ENCODE peak calls at places on chromosomes 7 and 10, in seven cellular contexts. L is transverse colon, F is spleen, S is HCT116, O is stomach, T is GM12892, V is vagina. Z is an unnamed sample.

GRCh38 chr10:71467569-71468362 is 71.0 kb downstream of the CDH23 start:
- DNase-seq in L (no peak), F (no peak), S (no peak), O (no peak), T (no peak), V (no peak), Z (no peak)

GRCh38 chr10:89207801-89208551 is 859 bp upstream of the CH25H start:
- DNase-seq in L (peak), F (peak), S (no peak), O (no peak), T (peak), V (no peak), Z (no peak)

GRCh38 chr10:3850999-3851937 is 66.3 kb upstream of the KLF6 start:
- DNase-seq in L (no peak), F (no peak), S (peak), O (no peak), T (no peak), V (no peak), Z (peak)

GRCh38 chr10:114518401-114519305 is 114.4 kb upstream of the AFAP1L2 start:
- DNase-seq in L (no peak), F (no peak), S (no peak), O (no peak), T (no peak), V (no peak), Z (no peak)

GRCh38 chr7:37297546-37297945 is 151.1 kb downstream of the ELMO1 start:
- DNase-seq in L (no peak), F (no peak), S (no peak), O (no peak), T (no peak), V (no peak), Z (no peak)

GRCh38 chr10:70060389-70060788 is 7.7 kb downstream of the MACROH2A2 start:
- DNase-seq in L (no peak), F (no peak), S (no peak), O (no peak), T (no peak), V (no peak), Z (no peak)

GRCh38 chr10:97861351-97861750 is 11.7 kb downstream of the GOLGA7B start:
- DNase-seq in L (no peak), F (peak), S (no peak), O (no peak), T (no peak), V (no peak), Z (no peak)

GRCh38 chr7:74657692-74658170 is at the start of gene GTF2I:
- DNase-seq in L (no peak), F (peak), S (no peak), O (peak), T (no peak), V (no peak), Z (peak)

GRCh38 chr7:140479062-140479738 is at the start of gene MKRN1:
- DNase-seq in L (peak), F (peak), S (peak), O (peak), T (peak), V (no peak), Z (peak)
- TF ChIP-seq POLR2A in L (peak), F (no peak), S (no peak), O (peak), T (peak), V (no peak), Z (peak)

GRCh38 chr10:5404188-5405041 is at the start of gene TUBAL3:
- DNase-seq in L (peak), F (no peak), S (no peak), O (no peak), T (no peak), V (no peak), Z (no peak)
- TF ChIP-seq POLR2AphosphoS5 in L (peak), F (no peak), S (peak), O (no peak), T (no peak), V (no peak), Z (no peak)

DNA sequence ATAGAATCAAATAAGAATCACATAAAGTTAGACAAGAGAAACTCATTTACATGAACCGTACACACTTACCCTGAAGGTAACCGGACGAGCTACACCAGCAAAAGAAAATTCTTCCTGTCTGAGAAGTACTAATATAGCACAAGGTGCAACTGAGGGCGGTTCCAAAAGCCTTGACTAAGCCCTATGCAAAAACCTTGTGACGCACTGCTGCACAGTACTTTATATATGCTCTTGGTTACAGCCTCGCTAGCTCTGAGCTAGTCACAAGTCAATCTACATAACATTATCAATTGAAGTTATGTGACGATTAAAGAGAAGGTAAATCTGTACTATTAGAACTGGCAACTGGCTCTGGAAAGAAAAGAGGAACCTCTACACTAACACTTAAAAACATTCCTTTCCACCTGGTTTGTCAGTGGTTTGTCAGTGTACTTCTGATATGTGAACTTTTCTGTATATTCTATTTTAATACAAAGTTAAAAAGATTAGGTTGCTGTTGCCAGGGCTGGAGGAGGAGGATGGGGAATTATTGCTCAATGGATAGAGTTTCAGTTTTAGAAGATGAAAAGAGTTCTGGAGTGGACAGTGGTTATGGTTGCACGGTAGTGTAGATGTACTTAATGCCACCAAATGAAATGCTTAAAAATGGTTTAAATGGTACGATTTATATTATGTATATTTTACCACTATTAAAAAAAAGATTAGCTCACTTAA is 21.6 kb downstream of the NT5C3A start:
- DNase-seq in L (peak), F (no peak), S (no peak), O (peak), T (peak), V (no peak), Z (no peak)
- TF ChIP-seq POLR2A in L (peak), F (no peak), S (no peak), O (peak), T (peak), V (no peak), Z (no peak)

GRCh38 chr10:113326160-113327111 is 226.4 kb upstream of the HABP2 start:
- DNase-seq in L (peak), F (no peak), S (peak), O (no peak), T (peak), V (no peak), Z (no peak)
- TF ChIP-seq POLR2AphosphoS5 in L (peak), F (no peak), S (peak), O (peak), T (no peak), V (peak), Z (no peak)

DNA sequence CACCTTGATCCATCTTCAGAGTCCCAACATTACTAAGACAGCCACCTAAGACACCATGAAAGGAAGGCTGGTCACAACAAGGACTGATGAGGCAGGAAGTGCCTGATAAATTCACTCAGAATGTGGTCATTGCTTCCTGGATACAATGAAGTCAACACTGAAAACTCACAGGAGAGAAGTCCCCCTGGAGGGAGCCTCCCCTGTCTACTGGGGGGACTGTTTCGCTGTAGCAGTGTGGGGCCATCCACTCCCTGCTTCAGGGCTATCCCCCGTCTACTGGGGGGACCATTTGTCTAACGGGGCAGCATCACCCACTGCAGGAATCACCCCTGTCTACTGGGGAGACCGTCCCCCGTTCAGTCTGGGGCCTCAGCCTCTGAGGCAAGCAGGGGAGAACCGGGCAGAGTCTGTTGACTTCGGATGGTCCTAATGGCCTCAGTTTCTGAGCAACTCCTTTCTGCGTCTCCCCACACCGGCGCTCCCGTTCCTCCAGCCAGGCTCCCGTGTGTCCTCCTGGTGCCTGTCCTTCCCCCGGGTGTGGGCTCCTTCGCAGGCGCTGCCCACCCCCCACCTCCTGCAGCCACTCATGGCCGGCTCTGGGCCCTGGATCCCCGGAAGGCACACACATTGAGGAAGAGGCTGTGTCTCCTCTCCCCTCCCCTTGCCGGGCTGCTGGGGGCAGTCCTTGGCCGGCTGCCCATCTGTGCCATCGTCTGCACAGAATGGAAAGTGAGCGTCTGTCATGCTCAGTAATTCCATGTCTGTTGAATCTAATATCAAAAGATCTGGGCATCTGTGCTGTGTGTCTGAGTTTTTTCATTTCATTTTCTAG is 59.9 kb upstream of the DNAJB6 start:
- DNase-seq in L (no peak), F (peak), S (no peak), O (no peak), T (no peak), V (no peak), Z (no peak)
- TF ChIP-seq POLR2A in L (no peak), F (no peak), S (no peak), O (no peak), T (no peak), V (no peak), Z (no peak)

GRCh38 chr10:48606530-48607355 is 1.9 kb upstream of the ARHGAP22 start:
- DNase-seq in L (peak), F (no peak), S (no peak), O (no peak), T (no peak), V (peak), Z (no peak)
- TF ChIP-seq POLR2AphosphoS5 in L (no peak), F (no peak), S (no peak), O (peak), T (no peak), V (no peak), Z (no peak)

GRCh38 chr10:45675388-45675787 is 2.8 kb upstream of the ZFAND4 start:
- DNase-seq in L (no peak), F (no peak), S (no peak), O (no peak), T (no peak), V (no peak), Z (no peak)

GRCh38 chr10:45673074-45673628 is 579 bp upstream of the ZFAND4 start:
- DNase-seq in L (peak), F (peak), S (no peak), O (no peak), T (no peak), V (no peak), Z (no peak)

GRCh38 chr10:45672201-45673073 is at the start of gene ZFAND4:
- DNase-seq in L (peak), F (peak), S (peak), O (peak), T (peak), V (no peak), Z (peak)
- TF ChIP-seq POLR2A in L (peak), F (peak), S (peak), O (no peak), T (peak), V (no peak), Z (no peak)

GRCh38 chr7:73557397-73558257 is at the start of gene BCL7B:
- DNase-seq in L (peak), F (peak), S (peak), O (peak), T (peak), V (no peak), Z (peak)

GRCh38 chr7:73557108-73557396 is 438 bp downstream of the BCL7B start:
- DNase-seq in L (peak), F (peak), S (peak), O (peak), T (peak), V (no peak), Z (peak)

GRCh38 chr7:73560035-73560835 is 2.7 kb upstream of the BCL7B start:
- DNase-seq in L (no peak), F (no peak), S (no peak), O (no peak), T (no peak), V (no peak), Z (no peak)

GRCh38 chr7:73555411-73555982 is 2.0 kb downstream of the BCL7B start:
- DNase-seq in L (no peak), F (no peak), S (no peak), O (no peak), T (no peak), V (no peak), Z (no peak)

DNA sequence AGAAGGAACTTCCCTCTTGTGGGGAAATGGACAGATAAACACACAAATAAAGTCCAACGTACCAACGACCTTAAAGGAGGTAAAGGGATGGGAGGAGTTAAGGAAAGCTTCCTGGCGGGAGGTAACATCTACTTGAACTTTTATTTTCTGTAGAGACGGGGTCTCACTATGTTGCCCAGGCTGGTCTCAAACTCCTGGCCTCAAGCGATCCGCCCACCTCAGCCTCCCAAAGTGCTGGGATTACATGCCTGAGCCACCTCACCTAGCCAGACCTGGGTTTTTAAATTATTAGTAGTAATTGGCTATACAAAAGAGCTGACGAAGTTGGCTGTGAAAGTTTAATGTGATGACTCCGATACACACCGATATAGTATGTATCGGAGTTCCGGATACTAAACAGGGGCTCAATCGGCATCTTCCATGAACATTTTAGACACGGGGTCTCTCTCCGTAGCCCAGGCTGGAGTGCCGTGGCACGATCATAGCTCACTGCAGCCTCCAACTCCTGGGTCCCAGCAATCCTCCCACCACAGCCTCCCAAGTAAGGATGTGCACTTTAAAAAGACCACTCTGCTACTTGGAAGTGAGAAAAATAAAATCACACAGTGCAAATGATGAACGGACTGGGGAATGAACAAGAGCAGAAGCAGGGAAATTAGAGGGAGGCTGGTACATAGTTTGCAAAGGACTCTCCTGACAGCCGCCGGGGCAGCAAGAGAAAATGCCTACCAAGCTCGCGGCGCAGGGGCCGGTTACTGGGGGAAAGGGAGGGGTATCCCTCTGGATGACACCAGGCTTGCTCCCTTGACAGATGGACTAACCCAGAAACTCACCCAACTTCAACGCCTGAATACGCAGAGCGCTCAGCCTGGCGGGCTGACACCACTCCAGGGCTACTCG is 1.0 kb downstream of the BCL7B start:
- DNase-seq in L (no peak), F (no peak), S (no peak), O (no peak), T (no peak), V (no peak), Z (no peak)
- TF ChIP-seq POLR2AphosphoS5 in L (peak), F (no peak), S (no peak), O (no peak), T (peak), V (no peak), Z (no peak)

Z was measured in breast epithelium.